ENCODE peak calls at places on chromosomes 2 and 18, in four cellular contexts. One of them, this sample, is unnamed.

GRCh38 chr2:102871707-102872106 is 109.9 kb downstream of the TMEM182 start:
- DNase-seq in left ventricle myocardium inferior: no peak
- DNase-seq in esophagus squamous epithelium: no peak
- DNase-seq in transverse colon: no peak
- DNase-seq in this sample: no peak

GRCh38 chr18:60198063-60198462 is 174.5 kb downstream of the MC4R start:
- DNase-seq in esophagus squamous epithelium: no peak
- DNase-seq in left ventricle myocardium inferior: no peak
- DNase-seq in transverse colon: no peak
- DNase-seq in this sample: no peak

GRCh38 chr18:10015288-10015701 is 101.5 kb downstream of the VAPA start:
- DNase-seq in esophagus squamous epithelium: no peak
- DNase-seq in transverse colon: no peak
- DNase-seq in left ventricle myocardium inferior: no peak
- DNase-seq in this sample: no peak

GRCh38 chr2:127048969-127049897 is 57.7 kb downstream of the BIN1 start:
- DNase-seq in transverse colon: no peak
- DNase-seq in left ventricle myocardium inferior: no peak
- DNase-seq in esophagus squamous epithelium: no peak
- DNase-seq in this sample: no peak

GRCh38 chr2:2762898-2763287 is 431.8 kb upstream of the MYT1L start:
- DNase-seq in transverse colon: no peak
- DNase-seq in esophagus squamous epithelium: no peak
- DNase-seq in left ventricle myocardium inferior: no peak
- DNase-seq in this sample: no peak

GRCh38 chr18:52486052-52486451 is 146.1 kb downstream of the DCC start:
- DNase-seq in left ventricle myocardium inferior: no peak
- DNase-seq in esophagus squamous epithelium: no peak
- DNase-seq in transverse colon: no peak
- DNase-seq in this sample: no peak

GRCh38 chr2:88656690-88657089 is 29.4 kb upstream of the EIF2AK3 start:
- DNase-seq in left ventricle myocardium inferior: no peak
- DNase-seq in esophagus squamous epithelium: no peak
- DNase-seq in transverse colon: no peak
- DNase-seq in this sample: no peak

GRCh38 chr18:55003695-55004094 is 44.4 kb upstream of the CCDC68 start:
- DNase-seq in transverse colon: no peak
- DNase-seq in esophagus squamous epithelium: no peak
- DNase-seq in left ventricle myocardium inferior: no peak
- DNase-seq in this sample: no peak

GRCh38 chr2:79717364-79718007 is 204.6 kb downstream of the CTNNA2 start:
- DNase-seq in left ventricle myocardium inferior: no peak
- DNase-seq in esophagus squamous epithelium: no peak
- DNase-seq in transverse colon: no peak
- DNase-seq in this sample: peak; percentile 24

GRCh38 chr18:80194874-80195570 is 52.3 kb downstream of the PARD6G start:
- DNase-seq in transverse colon: no peak
- DNase-seq in left ventricle myocardium inferior: no peak
- DNase-seq in esophagus squamous epithelium: no peak
- DNase-seq in this sample: no peak

GRCh38 chr2:191386938-191387536 is 141.8 kb downstream of the MYO1B start:
- DNase-seq in transverse colon: no peak
- DNase-seq in left ventricle myocardium inferior: no peak
- DNase-seq in esophagus squamous epithelium: no peak
- DNase-seq in this sample: no peak

GRCh38 chr2:64617631-64618151 is 36.0 kb downstream of the SERTAD2 start:
- DNase-seq in transverse colon: no peak
- DNase-seq in esophagus squamous epithelium: no peak
- DNase-seq in left ventricle myocardium inferior: no peak
- DNase-seq in this sample: no peak

GRCh38 chr18:37483221-37483971 is 82.2 kb downstream of the CELF4 start:
- DNase-seq in transverse colon: no peak
- DNase-seq in left ventricle myocardium inferior: no peak
- DNase-seq in esophagus squamous epithelium: no peak
- DNase-seq in this sample: no peak

GRCh38 chr2:24863636-24864035 is 56.4 kb downstream of the ADCY3 start:
- DNase-seq in left ventricle myocardium inferior: no peak
- DNase-seq in transverse colon: no peak
- DNase-seq in esophagus squamous epithelium: no peak
- DNase-seq in this sample: no peak

GRCh38 chr2:156695595-156695994 is 259.4 kb downstream of the GPD2 start:
- DNase-seq in esophagus squamous epithelium: no peak
- DNase-seq in transverse colon: no peak
- DNase-seq in left ventricle myocardium inferior: no peak
- DNase-seq in this sample: no peak

GRCh38 chr18:55179460-55180195 is 220.4 kb upstream of the CCDC68 start:
- DNase-seq in esophagus squamous epithelium: no peak
- DNase-seq in transverse colon: no peak
- DNase-seq in left ventricle myocardium inferior: no peak
- DNase-seq in this sample: no peak

GRCh38 chr2:169131587-169132512 is 62.5 kb downstream of the DHRS9 start:
- DNase-seq in esophagus squamous epithelium: no peak
- DNase-seq in transverse colon: no peak
- DNase-seq in left ventricle myocardium inferior: no peak
- DNase-seq in this sample: no peak

GRCh38 chr2:241865957-241866858 is 3.3 kb upstream of the RTP5 start:
- DNase-seq in esophagus squamous epithelium: no peak
- DNase-seq in transverse colon: no peak
- DNase-seq in left ventricle myocardium inferior: no peak
- DNase-seq in this sample: no peak
- H3K4me1 ChIP-seq in esophagus squamous epithelium: peaks cover 36% of the 10 kb centered on the region
- H3K4me1 ChIP-seq in transverse colon: no peaks in the 10 kb centered on the region
- H3K4me1 ChIP-seq in left ventricle myocardium inferior: peaks cover 5% of the 10 kb centered on the region
- H3K4me1 ChIP-seq in this sample: no peaks in the 10 kb centered on the region

GRCh38 chr2:172433169-172433568 is 5.8 kb downstream of the ITGA6 start:
- DNase-seq in left ventricle myocardium inferior: no peak
- DNase-seq in esophagus squamous epithelium: no peak
- DNase-seq in transverse colon: no peak
- DNase-seq in this sample: no peak
- H3K4me1 ChIP-seq in left ventricle myocardium inferior: peaks cover 99% of the 10 kb centered on the region
- H3K4me1 ChIP-seq in esophagus squamous epithelium: peaks cover 100% of the 10 kb centered on the region
- H3K4me1 ChIP-seq in transverse colon: peaks cover 80% of the 10 kb centered on the region
- H3K4me1 ChIP-seq in this sample: peaks cover 78% of the 10 kb centered on the region

GRCh38 chr18:22045221-22045918 is 124.0 kb upstream of the GATA6 start:
- DNase-seq in left ventricle myocardium inferior: no peak
- DNase-seq in esophagus squamous epithelium: no peak
- DNase-seq in transverse colon: peak; percentile 64
- DNase-seq in this sample: no peak

GRCh38 chr18:22044474-22045220 is 124.7 kb upstream of the GATA6 start:
- DNase-seq in left ventricle myocardium inferior: no peak
- DNase-seq in esophagus squamous epithelium: no peak
- DNase-seq in transverse colon: peak; percentile 73
- DNase-seq in this sample: no peak

GRCh38 chr18:22046473-22046872 is 122.9 kb upstream of the GATA6 start:
- DNase-seq in transverse colon: no peak
- DNase-seq in esophagus squamous epithelium: no peak
- DNase-seq in left ventricle myocardium inferior: no peak
- DNase-seq in this sample: no peak

GRCh38 chr18:22040527-22040926 is 128.9 kb upstream of the GATA6 start:
- DNase-seq in esophagus squamous epithelium: no peak
- DNase-seq in transverse colon: peak; percentile 74
- DNase-seq in left ventricle myocardium inferior: no peak
- DNase-seq in this sample: no peak

DNA sequence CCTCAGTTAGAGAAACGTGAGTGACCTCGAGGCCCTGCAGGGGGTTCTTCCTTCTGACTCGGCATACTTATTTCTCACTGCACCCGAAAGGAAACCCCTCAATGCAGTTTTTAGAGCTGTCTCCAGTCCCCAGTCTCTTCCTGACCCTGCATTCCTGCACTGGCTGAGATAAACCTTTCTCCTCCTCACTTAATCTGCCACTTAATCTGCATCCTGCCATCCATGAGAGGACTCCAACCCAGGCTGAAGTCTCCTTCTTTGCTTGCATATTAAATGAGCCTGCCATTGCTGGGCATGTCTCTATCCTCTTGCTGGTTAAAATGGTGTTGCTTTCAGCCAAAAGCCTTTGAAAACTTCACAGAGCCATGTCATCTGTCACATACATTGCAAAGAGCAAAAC is 125.6 kb upstream of the GATA6 start:
- DNase-seq in esophagus squamous epithelium: no peak
- DNase-seq in transverse colon: no peak
- DNase-seq in left ventricle myocardium inferior: no peak
- DNase-seq in this sample: no peak
- H3K4me1 ChIP-seq in esophagus squamous epithelium: no peaks in the 10 kb centered on the region
- H3K4me1 ChIP-seq in transverse colon: peaks cover 47% of the 10 kb centered on the region
- H3K4me1 ChIP-seq in left ventricle myocardium inferior: no peaks in the 10 kb centered on the region
- H3K4me1 ChIP-seq in this sample: no peaks in the 10 kb centered on the region

GRCh38 chr2:16135196-16135912 is 195.0 kb downstream of the MYCN start:
- DNase-seq in left ventricle myocardium inferior: no peak
- DNase-seq in esophagus squamous epithelium: no peak
- DNase-seq in transverse colon: no peak
- DNase-seq in this sample: no peak

GRCh38 chr2:16134436-16135165 is 194.3 kb downstream of the MYCN start:
- DNase-seq in esophagus squamous epithelium: no peak
- DNase-seq in left ventricle myocardium inferior: no peak
- DNase-seq in transverse colon: no peak
- DNase-seq in this sample: no peak

GRCh38 chr2:16137080-16137755 is 196.9 kb downstream of the MYCN start:
- DNase-seq in left ventricle myocardium inferior: no peak
- DNase-seq in esophagus squamous epithelium: no peak
- DNase-seq in transverse colon: no peak
- DNase-seq in this sample: no peak

GRCh38 chr2:16135913-16136310 is 195.6 kb downstream of the MYCN start:
- DNase-seq in left ventricle myocardium inferior: no peak
- DNase-seq in transverse colon: no peak
- DNase-seq in esophagus squamous epithelium: no peak
- DNase-seq in this sample: no peak

GRCh38 chr2:16136461-16137035 is 196.2 kb downstream of the MYCN start:
- DNase-seq in esophagus squamous epithelium: no peak
- DNase-seq in left ventricle myocardium inferior: no peak
- DNase-seq in transverse colon: no peak
- DNase-seq in this sample: no peak
- H3K4me1 ChIP-seq in esophagus squamous epithelium: peaks cover 10% of the 10 kb centered on the region
- H3K4me1 ChIP-seq in left ventricle myocardium inferior: no peaks in the 10 kb centered on the region
- H3K4me1 ChIP-seq in transverse colon: no peaks in the 10 kb centered on the region
- H3K4me1 ChIP-seq in this sample: peaks cover 5% of the 10 kb centered on the region

DNA sequence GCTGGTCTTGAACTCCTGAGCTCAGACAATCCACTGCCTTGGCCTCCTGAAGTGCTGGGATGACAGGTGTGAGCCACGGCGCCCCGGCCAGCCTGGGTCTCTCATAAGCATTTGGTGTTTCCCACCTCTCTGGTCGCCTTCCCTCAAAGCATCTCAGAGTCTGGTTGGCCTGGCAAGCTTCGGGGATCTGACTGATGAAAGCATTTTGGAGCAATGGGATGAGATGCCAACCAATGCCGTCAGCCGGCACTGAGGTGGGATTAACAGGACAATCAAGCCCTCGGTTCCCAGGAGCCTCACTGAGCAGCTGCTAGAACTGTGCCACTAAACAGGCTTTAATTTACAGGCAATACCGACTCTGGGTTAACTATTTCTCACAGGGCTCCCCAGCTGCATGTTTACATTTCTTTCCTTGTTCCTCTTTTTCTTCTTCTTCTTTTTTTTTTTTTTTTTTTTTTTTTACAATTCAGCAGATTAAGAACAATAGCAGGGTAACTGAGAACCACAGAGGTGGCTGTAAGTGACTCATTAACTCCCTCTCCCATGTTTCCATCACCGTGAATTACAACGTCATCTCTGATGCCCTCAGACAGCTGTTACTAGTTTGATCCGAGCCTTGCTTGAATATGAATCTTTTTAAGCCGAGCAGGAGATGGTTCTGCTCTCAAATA is 38.0 kb downstream of the ODC1 start:
- DNase-seq in transverse colon: no peak
- DNase-seq in esophagus squamous epithelium: no peak
- DNase-seq in left ventricle myocardium inferior: no peak
- DNase-seq in this sample: no peak
- H3K4me1 ChIP-seq in transverse colon: peaks cover 85% of the 10 kb centered on the region
- H3K4me1 ChIP-seq in esophagus squamous epithelium: peaks cover 51% of the 10 kb centered on the region
- H3K4me1 ChIP-seq in left ventricle myocardium inferior: peaks cover 66% of the 10 kb centered on the region
- H3K4me1 ChIP-seq in this sample: peaks cover 41% of the 10 kb centered on the region

GRCh38 chr2:42243297-42243696 is 74.1 kb downstream of the EML4 start:
- DNase-seq in esophagus squamous epithelium: no peak
- DNase-seq in left ventricle myocardium inferior: no peak
- DNase-seq in transverse colon: no peak
- DNase-seq in this sample: no peak
- H3K4me1 ChIP-seq in esophagus squamous epithelium: peaks cover 17% of the 10 kb centered on the region
- H3K4me1 ChIP-seq in left ventricle myocardium inferior: peaks cover 10% of the 10 kb centered on the region
- H3K4me1 ChIP-seq in transverse colon: peaks cover 56% of the 10 kb centered on the region
- H3K4me1 ChIP-seq in this sample: no peaks in the 10 kb centered on the region

GRCh38 chr2:43397411-43397810 is 171.0 kb upstream of the ZFP36L2 start:
- DNase-seq in left ventricle myocardium inferior: no peak
- DNase-seq in esophagus squamous epithelium: no peak
- DNase-seq in transverse colon: no peak
- DNase-seq in this sample: no peak
- H3K4me1 ChIP-seq in left ventricle myocardium inferior: peaks cover 28% of the 10 kb centered on the region
- H3K4me1 ChIP-seq in esophagus squamous epithelium: peaks cover 82% of the 10 kb centered on the region
- H3K4me1 ChIP-seq in transverse colon: peaks cover 32% of the 10 kb centered on the region
- H3K4me1 ChIP-seq in this sample: no peaks in the 10 kb centered on the region

GRCh38 chr2:189298481-189298880 is 118.9 kb upstream of the COL5A2 start:
- DNase-seq in left ventricle myocardium inferior: no peak
- DNase-seq in transverse colon: no peak
- DNase-seq in esophagus squamous epithelium: no peak
- DNase-seq in this sample: no peak
- H3K4me1 ChIP-seq in left ventricle myocardium inferior: no peaks in the 10 kb centered on the region
- H3K4me1 ChIP-seq in transverse colon: no peaks in the 10 kb centered on the region
- H3K4me1 ChIP-seq in esophagus squamous epithelium: no peaks in the 10 kb centered on the region
- H3K4me1 ChIP-seq in this sample: peaks cover 14% of the 10 kb centered on the region

DNA sequence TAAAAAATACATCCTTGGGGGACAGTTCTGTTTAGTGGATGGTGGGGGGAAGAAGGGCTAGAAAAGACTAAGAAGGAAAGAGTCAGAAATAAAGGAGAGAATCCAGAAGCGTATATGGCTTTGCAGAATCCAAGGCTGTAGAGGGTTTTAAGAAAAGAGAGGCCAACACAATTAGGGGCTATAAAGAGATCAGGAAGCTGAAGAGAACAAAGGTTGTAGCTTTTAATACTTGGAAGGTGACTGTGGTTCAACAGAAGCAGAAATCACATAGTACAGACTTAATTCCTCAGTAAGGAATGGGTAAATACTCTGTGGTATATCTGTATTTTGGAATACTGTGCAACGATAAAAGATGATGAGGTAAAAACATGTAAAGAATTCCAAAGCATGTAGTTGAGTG is 286.4 kb downstream of the AGPS start:
- DNase-seq in esophagus squamous epithelium: no peak
- DNase-seq in transverse colon: no peak
- DNase-seq in left ventricle myocardium inferior: no peak
- DNase-seq in this sample: no peak
- H3K4me1 ChIP-seq in esophagus squamous epithelium: no peaks in the 10 kb centered on the region
- H3K4me1 ChIP-seq in transverse colon: peaks cover 31% of the 10 kb centered on the region
- H3K4me1 ChIP-seq in left ventricle myocardium inferior: peaks cover 22% of the 10 kb centered on the region
- H3K4me1 ChIP-seq in this sample: no peaks in the 10 kb centered on the region

DNA sequence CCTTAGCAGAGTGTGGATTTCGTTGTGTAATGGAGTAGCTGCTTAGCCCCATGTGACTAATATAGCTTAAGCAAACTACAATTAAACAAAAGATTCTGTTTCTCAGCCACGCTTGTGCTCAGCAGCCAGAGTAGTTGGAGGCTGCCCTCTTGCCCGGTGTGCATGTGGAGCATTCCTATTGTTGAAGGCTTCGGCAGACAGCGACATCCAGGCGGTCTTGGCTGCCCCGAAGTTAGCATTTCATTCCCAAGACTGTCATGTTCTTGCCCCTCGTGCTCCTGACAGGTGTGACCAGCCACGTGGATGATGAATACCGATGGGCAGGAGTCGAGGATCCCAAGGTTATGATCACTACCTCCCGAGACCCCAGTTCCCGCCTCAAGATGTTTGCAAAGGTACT is 2.4 kb downstream of the IMP4 start:
- DNase-seq in transverse colon: no peak
- DNase-seq in left ventricle myocardium inferior: no peak
- DNase-seq in esophagus squamous epithelium: no peak
- DNase-seq in this sample: no peak
- H3K4me1 ChIP-seq in transverse colon: peaks cover 22% of the 10 kb centered on the region
- H3K4me1 ChIP-seq in left ventricle myocardium inferior: peaks cover 34% of the 10 kb centered on the region
- H3K4me1 ChIP-seq in esophagus squamous epithelium: peaks cover 33% of the 10 kb centered on the region
- H3K4me1 ChIP-seq in this sample: no peaks in the 10 kb centered on the region